ENCODE peak calls at places on chromosomes 6 and 20, in eight cellular contexts. W, E, M, S, G, C, V and Q are unnamed samples.

GRCh38 chr20:38609828-38610227 is 8.2 kb downstream of the ARHGAP40 start:
- DNase-seq in W (no peak), E (no peak), M (no peak), S (no peak), G (no peak), C (no peak), V (no peak), Q (no peak)

GRCh38 chr6:22825210-22825609 is 255.8 kb downstream of the HDGFL1 start:
- DNase-seq in W (no peak), E (no peak), M (no peak), S (no peak), G (no peak), C (no peak), V (no peak), Q (no peak)

GRCh38 chr20:56439784-56440291 is 27.8 kb downstream of the CASS4 start:
- DNase-seq in W (peak), E (no peak), M (no peak), S (no peak), G (no peak), C (no peak), V (no peak), Q (no peak)

GRCh38 chr20:58753929-58754551 is 61.4 kb downstream of the NPEPL1 start:
- DNase-seq in W (no peak), E (no peak), M (no peak), S (no peak), G (no peak), C (no peak), V (no peak), Q (no peak)

GRCh38 chr6:160051390-160051789 is 70.2 kb upstream of the SLC22A1 start:
- DNase-seq in W (no peak), E (no peak), M (no peak), S (no peak), G (no peak), C (no peak), V (no peak), Q (no peak)

GRCh38 chr20:25083141-25083772 is 1.3 kb upstream of the VSX1 start:
- DNase-seq in W (no peak), E (no peak), M (no peak), S (no peak), G (no peak), C (no peak), V (no peak), Q (no peak)

GRCh38 chr6:18216411-18216810 is 47.9 kb downstream of the DEK start:
- DNase-seq in W (no peak), E (no peak), M (no peak), S (no peak), G (no peak), C (no peak), V (no peak), Q (no peak)

GRCh38 chr6:13216236-13216933 is 112.0 kb downstream of the TBC1D7 start:
- DNase-seq in W (no peak), E (no peak), M (no peak), S (no peak), G (no peak), C (no peak), V (no peak), Q (no peak)

GRCh38 chr20:19789446-19789845 is 31.4 kb downstream of the RIN2 start:
- DNase-seq in W (no peak), E (no peak), M (no peak), S (no peak), G (no peak), C (no peak), V (no peak), Q (no peak)

GRCh38 chr20:64161595-64162238 is 2.5 kb upstream of the MYT1 start:
- DNase-seq in W (no peak), E (no peak), M (peak), S (no peak), G (no peak), C (peak), V (no peak), Q (peak)

GRCh38 chr6:75278474-75279077 is 6.0 kb downstream of the TMEM30A start:
- DNase-seq in W (no peak), E (no peak), M (no peak), S (no peak), G (no peak), C (no peak), V (no peak), Q (no peak)

GRCh38 chr6:2792330-2792729 is 27.1 kb downstream of the WRNIP1 start:
- DNase-seq in W (no peak), E (no peak), M (no peak), S (no peak), G (peak), C (no peak), V (no peak), Q (no peak)

GRCh38 chr6:28315628-28316027 is 20.3 kb downstream of the ZSCAN31 start:
- DNase-seq in W (no peak), E (no peak), M (no peak), S (no peak), G (no peak), C (no peak), V (no peak), Q (no peak)